ENCODE peak calls at places on chromosomes 4 and X, in seven cellular contexts. A is SK-N-SH, V is H1, Q is HCT116, I is K562, S is GM12878, H is HepG2. N is an unnamed sample.

GRCh38 chrX:102720237-102721168 is at the start of gene GPRASP3:
- DNase-seq in Q (no peak), V (peak), I (peak), H (no peak), A (peak), S (no peak), N (peak)

GRCh38 chrX:12327836-12328235 is 189.6 kb downstream of the FRMPD4 start:
- DNase-seq in A (no peak), Q (no peak), V (no peak), I (no peak), S (no peak), H (no peak), N (no peak)

GRCh38 chr4:61520176-61520575 is 320.1 kb downstream of the ADGRL3 start:
- DNase-seq in I (no peak), Q (no peak), H (no peak), S (no peak), A (no peak), V (no peak), N (no peak)

GRCh38 chrX:11188664-11189063 is 77.5 kb downstream of the HCCS start:
- DNase-seq in S (no peak), I (no peak), A (no peak), H (no peak), Q (no peak), V (no peak), N (no peak)

GRCh38 chrX:134774190-134775048 is 116.1 kb upstream of the PLAC1 start:
- DNase-seq in I (no peak), A (no peak), Q (no peak), S (no peak), V (no peak), H (no peak), N (no peak)

GRCh38 chrX:46927718-46928117 is 15.5 kb downstream of the JADE3 start:
- DNase-seq in A (no peak), V (no peak), I (no peak), Q (no peak), S (no peak), H (no peak), N (no peak)

GRCh38 chr4:124807421-124807820 is 94.9 kb upstream of the ANKRD50 start:
- DNase-seq in A (no peak), I (no peak), H (no peak), Q (no peak), V (no peak), S (no peak), N (no peak)

GRCh38 chr4:150579591-150580234 is 2.2 kb upstream of the MAB21L2 start:
- DNase-seq in Q (no peak), I (no peak), A (peak), V (peak), H (no peak), S (no peak), N (no peak)

GRCh38 chrX:134911348-134911747 is 79.4 kb upstream of the SMIM10 start:
- DNase-seq in V (no peak), H (no peak), I (no peak), Q (no peak), S (no peak), A (no peak), N (no peak)

GRCh38 chrX:26352891-26353430 is 137.0 kb downstream of the MAGEB5 start:
- DNase-seq in Q (no peak), H (no peak), A (no peak), V (no peak), I (no peak), S (no peak), N (no peak)

GRCh38 chr4:53055716-53056413 is 193.7 kb downstream of the RASL11B start:
- DNase-seq in S (no peak), V (no peak), I (no peak), Q (no peak), H (peak), A (no peak), N (no peak)

GRCh38 chrX:78139160-78140123 is at the start of gene TAF9B:
- DNase-seq in Q (peak), V (peak), A (peak), I (peak), H (peak), S (peak), N (peak)

GRCh38 chr4:185709802-185710486 is 102.0 kb downstream of the SORBS2 start:
- DNase-seq in V (no peak), I (no peak), H (peak), Q (no peak), S (no peak), A (no peak), N (no peak)

GRCh38 chr4:47913858-47914218 is 545 bp downstream of the NFXL1 start:
- DNase-seq in I (peak), S (no peak), H (peak), V (peak), A (no peak), Q (no peak), N (peak)

GRCh38 chrX:85084770-85085393 is 81.2 kb downstream of the APOOL start:
- DNase-seq in Q (peak), S (peak), A (peak), V (no peak), I (peak), H (peak), N (peak)

GRCh38 chr4:84378983-84379382 is 120.1 kb downstream of the NKX6-1 start:
- DNase-seq in Q (no peak), I (no peak), H (no peak), A (no peak), V (no peak), S (no peak), N (no peak)

DNA sequence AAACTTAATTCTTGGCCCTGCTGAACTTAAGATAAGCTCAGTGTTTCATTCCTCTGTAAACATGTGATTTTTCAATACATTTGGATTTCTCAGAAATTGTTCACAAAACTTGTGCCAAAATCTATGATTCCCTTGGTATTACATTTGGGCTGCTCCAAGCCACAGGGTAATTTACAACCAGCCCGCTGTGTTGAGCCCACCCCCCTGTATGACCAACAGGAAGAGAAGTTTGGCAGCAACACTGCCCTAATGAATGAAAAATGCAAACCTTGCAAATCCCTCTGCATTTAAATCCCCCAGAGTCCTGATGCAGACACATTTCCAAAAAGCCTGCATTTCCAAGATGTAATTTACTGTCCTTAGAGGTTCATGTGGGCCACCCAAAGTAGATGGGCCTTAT is 34.1 kb upstream of the GAB1 start:
- DNase-seq in I (no peak), A (no peak), Q (no peak), H (no peak), V (no peak), S (no peak), N (no peak)
- TF ChIP-seq JUND in I (no peak), A (no peak), Q (no peak), H (no peak), V (no peak), S (no peak), N (no peak)

GRCh38 chr4:144647095-144647959 is 1.4 kb downstream of the HHIP start:
- DNase-seq in V (peak), H (no peak), Q (no peak), S (no peak), A (peak), I (peak), N (no peak)

GRCh38 chr4:144648042-144648441 is 2.1 kb downstream of the HHIP start:
- DNase-seq in S (no peak), Q (no peak), I (no peak), A (no peak), V (no peak), H (no peak), N (no peak)

GRCh38 chr4:144646523-144647094 is 653 bp downstream of the HHIP start:
- DNase-seq in H (no peak), Q (no peak), I (no peak), S (no peak), A (peak), V (peak), N (no peak)

GRCh38 chr4:144650311-144650820 is 4.4 kb downstream of the HHIP start:
- DNase-seq in V (no peak), A (no peak), H (no peak), I (no peak), Q (no peak), S (no peak), N (no peak)

DNA sequence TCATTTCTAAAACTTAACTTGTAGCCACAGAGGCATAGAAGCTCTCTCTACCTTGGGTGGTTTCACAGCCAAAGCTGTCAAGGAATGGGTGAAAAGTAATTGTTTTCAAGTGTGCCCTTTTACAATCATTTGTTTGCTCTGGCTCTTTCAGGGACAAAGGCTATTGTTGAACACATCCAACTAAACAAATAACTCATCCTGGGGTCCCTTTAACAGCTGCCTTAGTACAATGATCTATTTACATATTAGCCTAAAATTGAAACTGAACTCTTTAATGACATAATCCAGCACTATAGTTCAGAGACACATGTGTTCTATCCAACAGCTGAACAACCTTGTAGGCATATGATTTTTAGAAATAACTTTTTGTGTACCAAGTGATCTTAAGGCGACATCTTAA is 3.7 kb downstream of the HHIP start:
- DNase-seq in I (no peak), V (no peak), A (no peak), Q (no peak), H (no peak), S (no peak), N (no peak)
- TF ChIP-seq JUND in I (no peak), V (no peak), A (no peak), Q (no peak), H (no peak), S (no peak), N (no peak)

DNA sequence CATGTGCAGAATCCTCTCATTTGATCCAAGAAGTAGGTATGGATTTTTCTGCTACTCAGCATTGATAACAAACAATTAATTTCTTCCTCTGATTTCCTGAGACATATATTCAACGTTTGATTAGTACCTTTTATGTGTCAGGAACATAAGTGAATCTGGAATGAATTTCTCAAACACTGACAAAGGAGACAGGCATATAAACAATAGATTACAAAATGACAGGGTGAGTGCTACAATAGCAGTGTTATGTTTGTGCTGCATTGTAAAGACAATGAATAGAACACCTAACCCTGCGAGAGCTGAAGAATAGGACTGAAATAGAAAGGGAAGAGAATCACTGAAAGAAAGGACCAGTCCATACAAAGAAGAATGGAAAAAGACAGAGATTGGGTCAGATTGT is 52.9 kb downstream of the ARHGAP24 start:
- DNase-seq in Q (no peak), A (no peak), I (no peak), H (no peak), S (no peak), V (no peak), N (no peak)
- TF ChIP-seq JUND in Q (no peak), A (no peak), I (no peak), H (no peak), S (no peak), V (no peak), N (no peak)

GRCh38 chr4:88018471-88018870 is 11.0 kb downstream of the PKD2 start:
- DNase-seq in S (no peak), Q (no peak), I (peak), V (no peak), A (no peak), H (no peak), N (no peak)
- TF ChIP-seq JUND in S (no peak), Q (no peak), I (peak), V (no peak), A (no peak), H (no peak), N (no peak)

GRCh38 chr4:45971108-45971507 is 152.7 kb downstream of the GABRG1 start:
- DNase-seq in V (no peak), S (no peak), I (no peak), H (no peak), A (no peak), Q (no peak), N (peak)
- TF ChIP-seq JUND in V (no peak), S (no peak), I (no peak), H (no peak), A (no peak), Q (no peak), N (no peak)

DNA sequence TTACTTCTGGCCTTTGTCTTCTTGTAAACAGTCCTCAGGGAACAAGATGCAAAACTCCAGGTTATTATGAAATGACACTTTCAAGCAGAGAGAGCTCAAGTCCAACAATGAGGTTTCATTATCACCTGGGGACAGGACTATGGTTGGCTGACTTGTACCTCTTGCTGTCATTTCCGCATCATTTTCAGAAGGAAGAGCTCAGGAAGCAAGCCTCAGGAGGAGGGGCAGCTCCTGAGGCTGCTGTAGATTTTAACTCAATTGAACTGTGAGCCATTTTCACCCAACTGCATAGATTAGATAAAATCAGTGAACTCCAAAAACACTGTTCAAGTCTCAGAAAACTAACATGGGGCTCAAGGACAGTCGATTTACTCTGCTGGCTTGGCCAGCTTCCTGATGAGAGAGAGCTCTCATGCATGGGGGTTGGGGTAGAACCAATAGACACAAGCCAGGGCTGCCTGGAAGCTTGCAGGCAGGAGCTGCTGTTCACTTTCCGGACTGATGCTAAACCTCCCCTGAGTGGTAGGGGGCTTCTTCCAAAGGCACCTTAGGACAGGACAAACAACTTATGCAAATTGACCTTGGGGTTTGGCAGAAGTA is 23.6 kb downstream of the TMEM255A start:
- DNase-seq in A (no peak), S (peak), H (peak), Q (no peak), I (peak), V (no peak), N (no peak)
- TF ChIP-seq JUND in A (no peak), S (no peak), H (no peak), Q (no peak), I (no peak), V (no peak), N (no peak)

GRCh38 chr4:154497901-154498300 is 6.3 kb upstream of the DCHS2 start:
- DNase-seq in H (no peak), S (no peak), A (no peak), V (no peak), Q (no peak), I (no peak), N (no peak)
- TF ChIP-seq JUND in H (no peak), S (no peak), A (no peak), V (no peak), Q (no peak), I (no peak), N (no peak)

GRCh38 chrX:121260568-121261240 is 213.3 kb downstream of the GLUD2 start:
- DNase-seq in V (no peak), A (no peak), Q (no peak), H (no peak), I (no peak), S (no peak), N (no peak)
- TF ChIP-seq JUND in V (no peak), A (no peak), Q (no peak), H (no peak), I (no peak), S (no peak), N (no peak)